ENCODE peak calls at places on chromosomes 1 and 21, in seven cellular contexts. One of them, this sample, is unnamed.

GRCh38 chr1:183227963-183228649 is 42.0 kb downstream of the LAMC2 start:
- DNase-seq in Peyer's patch: peak; percentile 63
- DNase-seq in NCI-H1694: peak; percentile 42
- DNase-seq in activated naive CD4-positive, alpha-beta T cell: no peak
- DNase-seq in HTR-8/SVneo: peak; percentile 57
- DNase-seq in RWPE1: no peak
- DNase-seq in A549: peak; percentile 71
- DNase-seq in this sample: no peak

GRCh38 chr21:33760641-33761103 is 118.4 kb downstream of the ITSN1 start:
- DNase-seq in Peyer's patch: no peak
- DNase-seq in activated naive CD4-positive, alpha-beta T cell: no peak
- DNase-seq in RWPE1: no peak
- DNase-seq in NCI-H1694: no peak
- DNase-seq in A549: no peak
- DNase-seq in HTR-8/SVneo: no peak
- DNase-seq in this sample: no peak

GRCh38 chr1:150955274-150955673 is 19.4 kb downstream of the CERS2 start:
- DNase-seq in activated naive CD4-positive, alpha-beta T cell: no peak
- DNase-seq in RWPE1: no peak
- DNase-seq in A549: no peak
- DNase-seq in NCI-H1694: no peak
- DNase-seq in Peyer's patch: peak; percentile 15
- DNase-seq in HTR-8/SVneo: no peak
- DNase-seq in this sample: no peak

GRCh38 chr1:56416385-56416972 is 162.9 kb downstream of the PLPP3 start:
- DNase-seq in NCI-H1694: no peak
- DNase-seq in A549: no peak
- DNase-seq in RWPE1: no peak
- DNase-seq in activated naive CD4-positive, alpha-beta T cell: no peak
- DNase-seq in Peyer's patch: no peak
- DNase-seq in HTR-8/SVneo: no peak
- DNase-seq in this sample: no peak

GRCh38 chr1:182054698-182055326 is 6.7 kb downstream of the ZNF648 start:
- DNase-seq in NCI-H1694: peak; percentile 52
- DNase-seq in HTR-8/SVneo: peak; percentile 11
- DNase-seq in RWPE1: peak; percentile 36
- DNase-seq in A549: peak; percentile 17
- DNase-seq in activated naive CD4-positive, alpha-beta T cell: peak; percentile 30
- DNase-seq in Peyer's patch: peak; percentile 73
- DNase-seq in this sample: peak; percentile 2

GRCh38 chr1:3028531-3029282 is 7.4 kb downstream of the ACTRT2 start:
- DNase-seq in A549: no peak
- DNase-seq in NCI-H1694: no peak
- DNase-seq in RWPE1: no peak
- DNase-seq in HTR-8/SVneo: no peak
- DNase-seq in Peyer's patch: peak; percentile 40
- DNase-seq in activated naive CD4-positive, alpha-beta T cell: no peak
- DNase-seq in this sample: no peak

GRCh38 chr1:93814059-93814794 is 64.8 kb downstream of the DNTTIP2 start:
- DNase-seq in RWPE1: peak; percentile 67
- DNase-seq in activated naive CD4-positive, alpha-beta T cell: no peak
- DNase-seq in HTR-8/SVneo: peak; percentile 56
- DNase-seq in Peyer's patch: peak; percentile 81
- DNase-seq in A549: peak; percentile 52
- DNase-seq in NCI-H1694: peak; percentile 90
- DNase-seq in this sample: no peak

GRCh38 chr1:58848818-58849411 is 65.1 kb upstream of the JUN start:
- DNase-seq in activated naive CD4-positive, alpha-beta T cell: no peak
- DNase-seq in A549: peak; percentile 72
- DNase-seq in HTR-8/SVneo: peak; percentile 76
- DNase-seq in RWPE1: peak; percentile 96
- DNase-seq in NCI-H1694: peak; percentile 74
- DNase-seq in Peyer's patch: peak; percentile 55
- DNase-seq in this sample: no peak

GRCh38 chr1:200979574-200980451 is 43.7 kb downstream of the KIF21B start:
- DNase-seq in NCI-H1694: peak; percentile 67
- DNase-seq in Peyer's patch: peak; percentile 75
- DNase-seq in HTR-8/SVneo: no peak
- DNase-seq in RWPE1: peak; percentile 66
- DNase-seq in A549: peak; percentile 47
- DNase-seq in activated naive CD4-positive, alpha-beta T cell: peak; percentile 47
- DNase-seq in this sample: no peak

This sample was measured in SK-N-MC.